ENCODE peak calls at places on chromosomes 12 and 14, in ten cellular contexts. S, J, F, U, R, G, M, C, X and T are unnamed samples.

GRCh38 chr12:21558100-21558679 is 32.1 kb downstream of the SPX start:
- DNase-seq in R (no peak), J (no peak), X (no peak), M (no peak), U (no peak), C (no peak), F (no peak), S (no peak), G (no peak), T (no peak)

GRCh38 chr12:30753761-30754382 is 879 bp downstream of the CAPRIN2 start:
- DNase-seq in U (no peak), R (no peak), C (no peak), M (no peak), J (no peak), X (no peak), F (no peak), S (no peak), G (peak; percentile 22), T (no peak)

GRCh38 chr14:20434701-20435453 is 1.1 kb downstream of the KLHL33 start:
- DNase-seq in F (no peak), C (no peak), G (peak; percentile 49), X (no peak), J (no peak), S (no peak), R (no peak), M (no peak), U (no peak), T (no peak)

GRCh38 chr14:42224053-42224888 is 617.6 kb downstream of the LRFN5 start:
- DNase-seq in M (peak; percentile 50), X (no peak), U (peak; percentile 26), G (peak; percentile 66), S (no peak), R (no peak), J (peak; percentile 22), C (peak; percentile 29), F (no peak), T (peak; percentile 38)

GRCh38 chr14:102390064-102390463 is 27.3 kb downstream of the TECPR2 start:
- DNase-seq in R (no peak), X (no peak), C (no peak), U (no peak), F (no peak), J (no peak), G (no peak), S (no peak), M (no peak), T (no peak)

GRCh38 chr12:52976574-52977071 is 27.7 kb downstream of the KRT18 start:
- DNase-seq in F (no peak), R (no peak), C (no peak), M (no peak), X (peak; percentile 69), U (no peak), G (no peak), S (no peak), J (no peak), T (peak; percentile 24)

GRCh38 chr12:118360785-118361404 is 11.8 kb downstream of the TAOK3 start:
- DNase-seq in X (no peak), S (no peak), U (no peak), M (no peak), R (no peak), J (no peak), G (no peak), F (no peak), C (no peak), T (no peak)

GRCh38 chr14:74881425-74882102 is at the start of gene DLST:
- DNase-seq in J (peak; percentile 78), F (peak; percentile 79), S (peak; percentile 77), U (no peak), R (peak; percentile 77), C (peak; percentile 83), M (peak; percentile 60), X (no peak), G (peak; percentile 85), T (peak; percentile 66)

GRCh38 chr12:75655233-75655879 is 143.9 kb upstream of the KRR1 start:
- DNase-seq in U (no peak), S (no peak), R (no peak), M (no peak), J (peak; percentile 20), C (no peak), G (no peak), X (no peak), F (no peak), T (no peak)

GRCh38 chr14:89533761-89534160 is 116.7 kb upstream of the FOXN3 start:
- DNase-seq in X (no peak), C (no peak), G (no peak), F (no peak), J (no peak), M (no peak), U (no peak), R (no peak), S (no peak), T (no peak)

GRCh38 chr12:83161451-83161850 is 474.7 kb downstream of the TMTC2 start:
- DNase-seq in F (no peak), S (no peak), C (no peak), U (peak; percentile 27), M (no peak), X (no peak), G (no peak), J (no peak), R (no peak), T (no peak)

GRCh38 chr14:29906256-29906885 is 21.3 kb downstream of the PRKD1 start:
- DNase-seq in M (no peak), U (no peak), F (no peak), S (no peak), R (no peak), C (no peak), G (no peak), X (no peak), J (no peak), T (peak; percentile 15)

GRCh38 chr14:84006643-84007137 is 1523.3 kb upstream of the FLRT2 start:
- DNase-seq in M (no peak), C (no peak), R (no peak), X (no peak), U (no peak), G (no peak), F (no peak), S (no peak), J (no peak), T (no peak)

GRCh38 chr12:63846249-63846967 is 1.9 kb downstream of the SRGAP1 start:
- DNase-seq in J (no peak), X (no peak), M (no peak), F (no peak), G (peak; percentile 45), S (no peak), R (no peak), U (no peak), C (no peak), T (no peak)

GRCh38 chr14:35940291-35940690 is 114.2 kb downstream of the BRMS1L start:
- DNase-seq in X (no peak), G (no peak), C (no peak), S (no peak), R (no peak), F (no peak), J (no peak), M (no peak), U (no peak), T (no peak)

GRCh38 chr12:114694436-114695304 is 10.7 kb upstream of the TBX3 start:
- DNase-seq in J (no peak), R (no peak), C (no peak), M (no peak), U (no peak), X (no peak), G (no peak), S (no peak), F (no peak), T (no peak)

GRCh38 chr12:49198431-49199155 is 9.7 kb upstream of the TUBA1A start:
- DNase-seq in X (no peak), G (peak; percentile 81), R (no peak), M (peak; percentile 68), S (no peak), F (no peak), J (no peak), C (no peak), U (no peak), T (peak; percentile 81)

GRCh38 chr12:61808856-61809255 is 451.3 kb upstream of the USP15 start:
- DNase-seq in R (no peak), C (no peak), U (peak; percentile 9), G (no peak), S (no peak), F (no peak), M (no peak), X (no peak), J (no peak), T (no peak)

GRCh38 chr12:88144546-88145468 is 2.7 kb downstream of the TMTC3 start:
- DNase-seq in S (no peak), C (no peak), M (no peak), X (no peak), F (no peak), U (no peak), J (no peak), G (no peak), R (no peak), T (no peak)

GRCh38 chr14:22887990-22888378 is 5.0 kb downstream of the REM2 start:
- DNase-seq in S (no peak), J (no peak), R (peak; percentile 42), M (no peak), C (peak; percentile 83), X (no peak), F (peak; percentile 14), U (no peak), G (peak; percentile 92), T (no peak)

GRCh38 chr12:118102609-118103008 is 1.2 kb downstream of the VSIG10 start:
- DNase-seq in G (no peak), F (no peak), C (no peak), U (no peak), R (no peak), S (no peak), X (no peak), J (no peak), M (no peak), T (no peak)

GRCh38 chr12:78712834-78713455 is 151.6 kb upstream of the SYT1 start:
- DNase-seq in M (no peak), G (no peak), U (no peak), J (no peak), F (no peak), X (no peak), S (no peak), R (no peak), C (no peak), T (no peak)

GRCh38 chr12:52539024-52539820 is 13.7 kb downstream of the KRT71 start:
- DNase-seq in S (no peak), M (peak; percentile 13), U (no peak), R (no peak), J (no peak), X (peak; percentile 44), F (no peak), G (no peak), C (no peak), T (peak; percentile 6)

GRCh38 chr12:131511391-131511802 is 199.5 kb upstream of the SFSWAP start:
- DNase-seq in J (peak; percentile 82), R (peak; percentile 27), X (peak; percentile 7), F (peak; percentile 19), M (no peak), U (peak; percentile 5), G (peak; percentile 92), C (peak; percentile 66), S (no peak), T (no peak)

GRCh38 chr12:114655934-114656697 is 27.9 kb downstream of the TBX3 start:
- DNase-seq in S (no peak), F (no peak), G (no peak), X (no peak), J (no peak), M (peak; percentile 47), U (peak; percentile 85), R (no peak), C (no peak), T (peak; percentile 78)

GRCh38 chr12:101117842-101118241 is 92.2 kb downstream of the SLC5A8 start:
- DNase-seq in S (no peak), C (no peak), J (no peak), R (no peak), M (no peak), X (no peak), U (no peak), F (no peak), G (no peak), T (no peak)

GRCh38 chr12:130987151-130987931 is 33.6 kb downstream of the ADGRD1 start:
- DNase-seq in U (no peak), R (no peak), J (no peak), F (no peak), M (no peak), X (no peak), G (no peak), C (no peak), S (no peak), T (no peak)

GRCh38 chr12:47757840-47758583 is 668 bp downstream of the RAPGEF3 start:
- DNase-seq in X (no peak), F (no peak), S (no peak), G (no peak), J (no peak), M (no peak), R (no peak), U (no peak), C (no peak), T (no peak)